ENCODE peak calls at places on chromosomes 6 and 20, in five cellular contexts. W is fibroblast of pulmonary artery, A is BJ, J is AG09309, Y is lung. C is an unnamed sample.

GRCh38 chr20:4071177-4071723 is 55.9 kb upstream of the RNF24 start:
- DNase-seq in J (no peak), Y (no peak), A (no peak), W (no peak), C (no peak)

GRCh38 chr20:35448788-35449373 is 6.5 kb upstream of the CEP250 start:
- DNase-seq in J (no peak), W (no peak), Y (no peak), A (no peak), C (no peak)

GRCh38 chr6:32108094-32108627 is 977 bp downstream of the TNXB start:
- DNase-seq in W (peak), Y (no peak), A (no peak), J (no peak), C (peak)

GRCh38 chr6:41675992-41676391 is 37.7 kb downstream of the MDFI start:
- DNase-seq in W (no peak), Y (no peak), J (no peak), A (no peak), C (no peak)

GRCh38 chr20:38242848-38243449 is 17.6 kb downstream of the KIAA1755 start:
- DNase-seq in W (no peak), J (no peak), A (no peak), Y (no peak), C (no peak)

GRCh38 chr6:146543940-146544661 is 468 bp downstream of the RAB32 start:
- DNase-seq in Y (peak), W (peak), J (no peak), A (no peak), C (peak)

GRCh38 chr6:164897523-164898094 is 411.8 kb downstream of the C6orf118 start:
- DNase-seq in Y (no peak), W (no peak), J (no peak), A (no peak), C (no peak)

GRCh38 chr6:108156180-108156937 is 9.5 kb upstream of the NR2E1 start:
- DNase-seq in Y (no peak), A (no peak), W (no peak), J (no peak), C (no peak)

GRCh38 chr6:162964703-162965140 is 236.9 kb downstream of the PACRG start:
- DNase-seq in Y (peak), A (peak), J (peak), W (peak), C (no peak)

GRCh38 chr6:45663181-45664180 is 285.7 kb upstream of the SUPT3H start:
- DNase-seq in Y (no peak), J (no peak), A (no peak), W (peak), C (peak)

GRCh38 chr6:6712979-6713514 is 124.5 kb downstream of the LY86 start:
- DNase-seq in Y (no peak), W (no peak), A (no peak), J (no peak), C (no peak)

GRCh38 chr6:100796049-100796823 is 84.9 kb downstream of the ASCC3 start:
- DNase-seq in J (no peak), A (no peak), Y (no peak), W (no peak), C (no peak)

GRCh38 chr20:47391276-47392010 is 34.9 kb upstream of the ZMYND8 start:
- DNase-seq in W (no peak), Y (no peak), J (no peak), A (no peak), C (no peak)

GRCh38 chr6:81476881-81477280 is 275.6 kb downstream of the TENT5A start:
- DNase-seq in A (peak), J (peak), W (peak), Y (no peak), C (no peak)

GRCh38 chr20:32792316-32792715 is 27.4 kb upstream of the MAPRE1 start:
- DNase-seq in W (peak), J (no peak), Y (no peak), A (no peak), C (no peak)

GRCh38 chr6:77853401-77853800 is 200.6 kb downstream of the MEI4 start:
- DNase-seq in A (no peak), Y (no peak), W (no peak), J (no peak), C (no peak)

GRCh38 chr6:140460267-140460666 is 1085.8 kb upstream of the CITED2 start:
- DNase-seq in W (no peak), A (no peak), J (no peak), Y (no peak), C (no peak)

GRCh38 chr6:125791151-125791819 is 525 bp downstream of the NCOA7 start:
- DNase-seq in Y (no peak), W (peak), J (no peak), A (no peak), C (peak)

GRCh38 chr6:69696273-69696672 is 100.5 kb downstream of the LMBRD1 start:
- DNase-seq in W (no peak), J (no peak), Y (no peak), A (no peak), C (no peak)

GRCh38 chr6:156583083-156583482 is 194.1 kb upstream of the ARID1B start:
- DNase-seq in W (no peak), Y (no peak), J (no peak), A (no peak), C (no peak)

GRCh38 chr6:135680964-135681913 is 170.3 kb upstream of the PDE7B start:
- DNase-seq in A (no peak), J (no peak), Y (no peak), W (no peak), C (no peak)

GRCh38 chr6:55836481-55836880 is 38.9 kb downstream of the BMP5 start:
- DNase-seq in J (no peak), Y (no peak), A (no peak), W (no peak), C (peak)

DNA sequence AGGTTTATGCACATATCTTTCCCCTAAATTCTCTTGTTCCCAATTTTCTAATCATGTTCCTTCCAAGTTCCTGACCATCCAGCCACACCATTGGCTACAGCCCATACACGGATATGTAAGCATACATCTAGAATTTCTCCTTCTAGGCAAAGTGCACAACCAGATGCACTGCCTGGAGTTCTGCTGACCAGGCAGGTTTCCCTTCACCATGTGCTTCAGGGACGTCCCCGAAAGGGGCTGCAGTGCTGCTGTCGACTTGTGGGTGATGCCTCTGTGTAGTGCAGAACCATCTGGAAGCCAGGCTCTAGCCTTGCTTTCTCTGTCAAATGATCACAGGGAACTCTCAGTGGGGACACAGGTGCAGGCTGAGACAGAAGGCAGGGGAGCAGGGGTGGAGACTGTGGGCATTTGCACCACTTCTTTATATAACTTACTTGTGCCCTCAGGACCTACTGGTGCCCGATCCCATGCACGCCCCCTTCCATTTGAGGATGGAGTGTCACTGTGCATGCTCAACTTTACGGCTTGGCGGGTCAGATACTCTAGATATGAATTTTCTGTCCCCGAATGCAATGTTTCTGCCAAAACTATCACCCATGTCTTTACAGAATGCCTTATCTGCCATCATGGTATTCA is 37.5 kb upstream of the SMOC2 start:
- DNase-seq in W (no peak), A (no peak), Y (no peak), J (no peak), C (no peak)
- TF ChIP-seq CTCF in W (no peak), A (no peak), Y (no peak), J (no peak), C (no peak)

GRCh38 chr6:43825187-43826115 is 55.4 kb downstream of the VEGFA start:
- DNase-seq in A (no peak), J (no peak), Y (no peak), W (no peak), C (no peak)

GRCh38 chr6:43823390-43823789 is 53.4 kb downstream of the VEGFA start:
- DNase-seq in A (no peak), W (no peak), Y (no peak), J (no peak), C (no peak)

GRCh38 chr6:43824741-43825064 is 54.7 kb downstream of the VEGFA start:
- DNase-seq in J (no peak), A (no peak), W (no peak), Y (no peak), C (no peak)

GRCh38 chr6:43826739-43827138 is 56.7 kb downstream of the VEGFA start:
- DNase-seq in W (no peak), Y (no peak), J (no peak), A (no peak), C (no peak)

DNA sequence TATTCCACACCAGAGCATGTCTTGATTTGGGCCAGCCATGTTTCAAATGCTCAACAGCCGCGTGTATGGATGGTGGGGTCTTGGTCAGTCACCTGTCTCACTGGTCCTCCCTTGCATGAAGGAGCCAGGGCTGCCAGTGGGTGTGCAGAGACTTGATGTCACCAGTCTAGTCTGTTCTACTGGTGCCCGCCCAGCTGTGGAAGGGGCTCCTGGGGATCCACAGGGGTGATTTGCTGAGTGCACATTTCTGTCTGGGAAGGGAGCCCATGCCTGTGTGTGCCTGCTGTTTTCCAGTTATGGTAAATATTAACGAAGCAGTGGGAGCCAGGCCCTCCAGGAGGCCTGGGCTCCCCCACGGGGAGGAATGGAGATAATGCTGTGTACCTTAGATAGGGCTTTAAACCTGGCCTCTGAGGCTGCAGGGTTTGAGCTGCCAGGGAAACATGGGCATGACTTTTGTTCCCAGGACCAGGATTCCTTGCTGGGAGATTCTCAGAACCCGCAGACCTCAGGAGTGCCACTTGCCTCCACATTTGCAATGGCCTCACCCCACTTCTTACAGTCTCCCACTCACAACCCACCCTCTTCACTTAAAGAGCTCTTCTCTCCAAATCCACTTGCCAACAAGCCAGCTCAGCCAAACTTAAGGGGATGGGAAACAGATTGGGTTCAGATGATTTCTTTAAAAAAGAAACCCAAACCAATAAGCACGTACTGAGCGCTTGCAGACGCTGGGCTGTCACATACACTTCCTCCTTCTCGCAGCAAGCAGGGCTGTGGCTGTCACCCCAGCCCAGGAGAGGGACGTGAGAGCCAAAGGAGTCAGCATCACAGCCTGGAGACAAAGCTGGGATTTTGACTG is 54.1 kb downstream of the VEGFA start:
- DNase-seq in W (no peak), A (no peak), Y (peak), J (no peak), C (no peak)
- TF ChIP-seq CTCF in W (no peak), A (no peak), Y (no peak), J (no peak), C (no peak)

GRCh38 chr6:57172136-57173055 is at the start of gene BAG2:
- DNase-seq in A (peak), W (peak), Y (peak), J (peak), C (peak)
- TF ChIP-seq CTCF in A (no peak), W (no peak), Y (no peak), J (no peak), C (peak)

DNA sequence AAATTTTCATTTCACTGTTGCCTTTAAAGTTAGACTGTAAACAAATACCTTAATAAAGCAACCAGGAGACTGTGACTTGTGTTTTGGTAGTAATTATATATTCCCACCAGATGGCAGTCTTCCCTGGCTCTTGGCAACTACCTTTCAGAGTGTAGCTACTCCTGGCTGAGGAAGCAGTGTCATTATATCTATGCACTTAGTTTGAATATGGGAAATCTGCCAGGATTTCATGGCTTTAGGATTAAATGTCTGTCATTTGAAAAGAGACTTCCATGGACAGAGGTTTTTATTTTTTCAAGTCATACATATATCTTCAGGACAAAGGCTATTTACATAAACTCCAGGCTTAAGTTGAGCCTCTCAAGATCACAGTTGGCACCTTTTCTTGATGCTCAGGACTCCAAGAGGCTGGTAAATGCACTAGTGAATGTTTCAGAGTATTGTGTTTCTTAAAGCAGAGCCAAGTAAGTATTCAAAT is 160.1 kb downstream of the C6orf58 start:
- DNase-seq in Y (peak), J (peak), W (peak), A (peak), C (peak)
- TF ChIP-seq CTCF in Y (peak), J (peak), W (peak), A (peak), C (peak)